ENCODE peak calls at places on chromosomes 16 and 17, in four cellular contexts. H is heart left ventricle, E is K562, K is ovary. Z is an unnamed sample.

GRCh38 chr16:68062910-68063393 is 22.2 kb upstream of the NFATC3 start:
- DNase-seq in H (no peak), E (no peak), K (no peak), Z (no peak)

GRCh38 chr16:47052666-47053640 is 79.5 kb upstream of the DNAJA2 start:
- DNase-seq in E (no peak), H (no peak), K (no peak), Z (no peak)

GRCh38 chr17:41580244-41580575 is 6.5 kb downstream of the KRT14 start:
- DNase-seq in K (no peak), H (no peak), E (no peak), Z (no peak)

GRCh38 chr17:19388791-19389190 is 1.8 kb upstream of the MFAP4 start:
- DNase-seq in K (no peak), H (no peak), E (no peak), Z (no peak)

GRCh38 chr17:65954148-65954449 is 237.8 kb downstream of the CEP112 start:
- DNase-seq in H (no peak), E (no peak), K (no peak), Z (no peak)

GRCh38 chr17:68512967-68513474 is 791 bp downstream of the PRKAR1A start:
- DNase-seq in E (no peak), H (peak; percentile 33), K (no peak), Z (peak; percentile 41)

GRCh38 chr16:88613911-88614817 is 24.2 kb upstream of the IL17C start:
- DNase-seq in E (no peak), K (no peak), H (no peak), Z (no peak)

GRCh38 chr17:82236142-82236971 is 7.5 kb downstream of the SLC16A3 start:
- DNase-seq in E (peak; percentile 72), H (no peak), K (peak; percentile 83), Z (peak; percentile 84)

GRCh38 chr17:82151106-82151957 is 53.3 kb upstream of the FASN start:
- DNase-seq in H (no peak), K (peak; percentile 47), E (no peak), Z (no peak)

GRCh38 chr17:35046740-35047283 is 16.7 kb downstream of the RFFL start:
- DNase-seq in E (no peak), K (no peak), H (no peak), Z (peak; percentile 56)

GRCh38 chr17:59761385-59762021 is 54.0 kb downstream of the VMP1 start:
- DNase-seq in E (no peak), K (no peak), H (no peak), Z (no peak)

GRCh38 chr16:84239186-84239790 is 524 bp downstream of the KCNG4 start:
- DNase-seq in H (no peak), K (no peak), E (no peak), Z (no peak)

GRCh38 chr16:88570691-88571092 is 489 bp downstream of the ZC3H18 start:
- DNase-seq in K (no peak), H (no peak), E (peak; percentile 78), Z (peak; percentile 36)

GRCh38 chr16:53309457-53309856 is 124.8 kb upstream of the RBL2 start:
- DNase-seq in K (no peak), E (no peak), H (no peak), Z (no peak)

GRCh38 chr16:49618955-49619354 is 237.0 kb downstream of the ZNF423 start:
- DNase-seq in H (no peak), K (peak; percentile 4), E (no peak), Z (no peak)

GRCh38 chr17:56213031-56213430 is 59.8 kb downstream of the ANKFN1 start:
- DNase-seq in H (no peak), E (no peak), K (no peak), Z (no peak)

GRCh38 chr17:2837147-2837561 is 40.9 kb downstream of the RAP1GAP2 start:
- DNase-seq in K (no peak), H (no peak), E (no peak), Z (no peak)

GRCh38 chr17:16433514-16433913 is 18.1 kb downstream of the TRPV2 start:
- DNase-seq in H (no peak), E (no peak), K (no peak), Z (no peak)

GRCh38 chr16:26569793-26570192 is 496.9 kb upstream of the C16orf82 start:
- DNase-seq in K (no peak), E (no peak), H (no peak), Z (peak; percentile 50)

GRCh38 chr17:20935740-20936139 is 107.1 kb downstream of the USP22 start:
- DNase-seq in E (no peak), H (no peak), K (no peak), Z (no peak)

GRCh38 chr17:32909787-32910369 is 18.1 kb upstream of the TMEM98 start:
- DNase-seq in K (peak; percentile 66), E (peak; percentile 74), H (peak; percentile 71), Z (peak; percentile 73)

GRCh38 chr17:32626371-32626770 is 139.6 kb downstream of the CDK5R1 start:
- DNase-seq in H (no peak), E (no peak), K (no peak), Z (no peak)

GRCh38 chr17:62791235-62792121 is 16.6 kb downstream of the MARCHF10 start:
- DNase-seq in K (no peak), E (no peak), H (no peak), Z (no peak)

GRCh38 chr17:7251330-7252175 is at the start of gene CTDNEP1:
- DNase-seq in H (peak; percentile 99), E (peak; percentile 83), K (peak; percentile 99), Z (peak; percentile 100)

GRCh38 chr16:54846761-54847160 is 83.9 kb upstream of the IRX5 start:
- DNase-seq in K (no peak), E (no peak), H (no peak), Z (no peak)

GRCh38 chr17:68707032-68707431 is 105.9 kb upstream of the FAM20A start:
- DNase-seq in K (no peak), H (peak; percentile 17), E (no peak), Z (no peak)

GRCh38 chr17:3647769-3648540 is 11.4 kb downstream of the CTNS start:
- DNase-seq in H (no peak), K (no peak), E (no peak), Z (peak; percentile 55)

GRCh38 chr17:14196337-14196997 is 40.2 kb downstream of the CDRT15 start:
- DNase-seq in K (no peak), E (no peak), H (no peak), Z (no peak)

GRCh38 chr16:80198995-80199299 is 341.8 kb upstream of the DYNLRB2 start:
- DNase-seq in K (no peak), E (no peak), H (no peak), Z (no peak)

GRCh38 chr17:78840530-78840779 is 159 bp downstream of the USP36 start:
- DNase-seq in E (no peak), H (no peak), K (no peak), Z (no peak)

GRCh38 chr17:77604301-77605031 is 354.0 kb upstream of the TNRC6C start:
- DNase-seq in E (no peak), K (no peak), H (no peak), Z (no peak)

GRCh38 chr17:42518046-42518754 is 17.8 kb upstream of the NAGLU start:
- DNase-seq in E (peak; percentile 37), K (peak; percentile 83), H (peak; percentile 80), Z (peak; percentile 73)

GRCh38 chr16:84643180-84643583 is 5.1 kb upstream of the KLHL36 start:
- DNase-seq in H (peak; percentile 66), K (peak; percentile 87), E (no peak), Z (no peak)

GRCh38 chr17:70552230-70552981 is 383.1 kb downstream of the KCNJ2 start:
- DNase-seq in H (no peak), E (peak; percentile 8), K (no peak), Z (peak; percentile 58)

GRCh38 chr17:82217120-82217529 is 4.5 kb upstream of the CCDC57 start:
- DNase-seq in E (no peak), K (no peak), H (peak; percentile 31), Z (no peak)

DNA sequence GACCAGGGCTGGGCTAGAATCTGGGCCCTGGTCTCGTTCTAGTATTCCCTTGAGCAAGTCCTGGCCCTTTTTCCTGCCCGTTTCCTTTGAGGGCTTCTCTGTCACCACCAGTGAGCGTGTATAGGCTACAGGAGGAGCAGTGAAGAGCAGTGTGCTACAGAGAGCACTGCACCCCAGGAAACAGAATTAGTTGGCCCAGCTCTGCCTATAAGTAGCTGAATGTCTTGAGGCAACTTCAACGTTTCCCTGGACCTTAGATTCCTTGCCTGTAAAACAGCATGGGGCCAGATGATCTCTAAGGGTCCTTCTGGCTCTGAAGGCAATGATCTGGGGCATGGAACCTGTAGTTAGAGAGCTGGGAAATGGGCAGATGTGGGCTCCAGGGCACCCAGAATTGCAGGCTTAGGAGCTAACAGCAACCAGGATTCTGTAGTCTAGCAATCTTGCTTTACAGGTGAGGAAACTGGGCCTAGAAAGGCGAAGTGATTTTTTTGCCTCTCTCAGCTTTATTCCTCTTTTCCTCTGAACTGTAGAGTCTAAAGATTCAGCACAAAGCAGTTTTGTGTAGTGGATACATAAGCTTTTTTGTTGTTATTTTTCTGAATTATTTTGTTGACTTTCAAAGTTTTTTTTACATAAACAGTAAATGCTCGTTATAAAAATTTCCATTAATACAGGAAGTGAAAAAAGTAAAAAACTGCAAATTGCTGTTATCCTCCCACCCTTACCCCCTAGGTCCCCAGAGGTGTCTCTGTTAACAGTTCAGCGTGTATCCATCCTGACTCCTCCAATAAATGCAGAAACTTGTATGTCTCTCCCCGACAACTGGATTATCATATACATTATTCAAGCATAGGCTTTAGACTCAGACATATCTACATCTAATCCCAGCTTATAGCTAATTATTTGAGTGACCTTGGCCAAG is 1.7 kb upstream of the MYL4 start:
- DNase-seq in K (no peak), H (no peak), E (no peak), Z (no peak)
- H3K27ac ChIP-seq in K (no peak overlapping the region), H (no peak overlapping the region), E (no peak overlapping the region), Z (no peak overlapping the region)

DNA sequence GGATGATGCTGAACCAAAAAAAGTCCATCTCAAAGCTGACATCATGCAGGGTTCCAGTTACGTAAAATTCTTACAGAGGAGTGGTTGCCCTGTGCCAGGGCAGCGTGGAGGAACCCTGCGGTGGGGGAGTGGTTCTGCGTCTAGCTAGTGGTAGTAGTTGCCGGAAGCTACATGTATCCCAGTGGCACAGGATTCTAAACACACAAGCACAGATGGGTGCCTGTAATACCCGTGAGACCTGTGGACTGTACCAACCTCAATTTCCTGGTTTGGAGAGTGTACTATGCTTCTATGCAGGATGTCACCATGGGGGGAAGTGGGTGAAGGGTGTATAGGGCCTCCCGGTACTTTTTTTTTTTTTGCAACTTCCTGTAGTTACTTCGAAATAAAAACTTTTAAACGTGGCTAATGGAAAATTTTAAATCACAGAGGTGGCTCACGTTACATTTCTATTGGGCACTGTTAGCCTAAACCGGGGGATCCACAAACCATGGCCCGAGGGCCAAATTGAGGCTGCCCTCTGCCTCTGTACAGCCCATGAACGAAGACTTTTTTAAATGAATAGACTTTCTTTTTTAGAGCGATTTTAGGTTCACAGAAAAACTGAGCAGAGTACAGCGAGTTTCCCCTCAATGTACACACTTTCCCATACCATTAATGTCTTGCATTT is 38.5 kb downstream of the TBC1D16 start:
- DNase-seq in K (no peak), E (no peak), H (no peak), Z (peak; percentile 88)
- H3K27me3 ChIP-seq in K (no peaks in the 10 kb centered on the region), E (peaks cover 22% of the 10 kb centered on the region), H (no peaks in the 10 kb centered on the region), Z (no peaks in the 10 kb centered on the region)

GRCh38 chr17:72542317-72542716 is 421.5 kb downstream of the SOX9 start:
- DNase-seq in K (no peak), H (no peak), E (no peak), Z (no peak)
- H3K27ac ChIP-seq in K (no peak overlapping the region), H (no peak overlapping the region), E (no peak overlapping the region), Z (no peak overlapping the region)

GRCh38 chr16:1051446-1051845 is 21.1 kb upstream of the SSTR5 start:
- DNase-seq in K (no peak), E (no peak), H (no peak), Z (no peak)
- H3K27me3 ChIP-seq in K (no peaks in the 10 kb centered on the region), E (peaks cover 12% of the 10 kb centered on the region), H (peaks cover 16% of the 10 kb centered on the region), Z (no peaks in the 10 kb centered on the region)